ENCODE peak calls at places on chromosomes 12 and 14, in four cellular contexts. A is GM12891, T is activated T-cell treated with anti-CD3 and anti-CD28 coated beads for 4 hours, Z is posterior vena cava. R is an unnamed sample.

GRCh38 chr14:24481622-24482324 is 26.3 kb downstream of the CMA1 start:
- DNase-seq in Z (no peak), T (peak), A (peak), R (no peak)

GRCh38 chr14:76883437-76883836 is 57.2 kb downstream of the LRRC74A start:
- DNase-seq in T (no peak), A (no peak), Z (no peak), R (no peak)

GRCh38 chr14:68585690-68586089 is 207.2 kb downstream of the ZFP36L1 start:
- DNase-seq in Z (no peak), A (no peak), T (no peak), R (no peak)

GRCh38 chr12:48110691-48111315 is 4.9 kb upstream of the SENP1 start:
- DNase-seq in A (no peak), Z (no peak), T (no peak), R (no peak)

GRCh38 chr14:51304956-51305355 is 64.9 kb downstream of the TMX1 start:
- DNase-seq in Z (no peak), A (no peak), T (no peak), R (no peak)

GRCh38 chr14:101017209-101017608 is 113.7 kb upstream of the RTL1 start:
- DNase-seq in Z (no peak), A (no peak), T (no peak), R (no peak)

GRCh38 chr12:115355301-115355700 is 671.3 kb upstream of the TBX3 start:
- DNase-seq in T (no peak), A (no peak), Z (no peak), R (no peak)

GRCh38 chr14:75119056-75119455 is 7.8 kb downstream of the NEK9 start:
- DNase-seq in Z (no peak), T (no peak), A (no peak), R (no peak)

GRCh38 chr12:31589582-31589895 is 1.4 kb downstream of the DENND5B start:
- DNase-seq in Z (no peak), A (peak), T (no peak), R (no peak)

GRCh38 chr12:115227137-115227615 is 543.2 kb upstream of the TBX3 start:
- DNase-seq in Z (no peak), A (no peak), T (no peak), R (no peak)